ENCODE peak calls at places on chromosomes 2 and 18, in nine cellular contexts. One of them, this sample, is unnamed.

GRCh38 chr2:210681481-210681880 is 125.1 kb downstream of the CPS1 start:
- DNase-seq in naive thymus-derived CD4-positive, alpha-beta T cell: no peak
- DNase-seq in activated naive CD8-positive, alpha-beta T cell treated with anti-CD3 and anti-CD28 coated beads for 36 hours: no peak
- DNase-seq in activated CD4-positive, alpha-beta T cell treated with anti-CD3 and anti-CD28 coated beads, Interleukin-2, amount 10 ng/mL, durations not matched to agents 7 days and 5 days: no peak
- DNase-seq in kidney epithelial cell: no peak
- DNase-seq in A549: no peak
- DNase-seq in right atrium auricular region: no peak
- DNase-seq in left kidney: no peak
- DNase-seq in A172: no peak
- DNase-seq in this sample: no peak

GRCh38 chr18:54734059-54734458 is 94.2 kb upstream of the RAB27B start:
- DNase-seq in left kidney: no peak
- DNase-seq in A549: peak
- DNase-seq in activated naive CD8-positive, alpha-beta T cell treated with anti-CD3 and anti-CD28 coated beads for 36 hours: no peak
- DNase-seq in A172: peak
- DNase-seq in naive thymus-derived CD4-positive, alpha-beta T cell: no peak
- DNase-seq in kidney epithelial cell: peak
- DNase-seq in right atrium auricular region: no peak
- DNase-seq in activated CD4-positive, alpha-beta T cell treated with anti-CD3 and anti-CD28 coated beads, Interleukin-2, amount 10 ng/mL, durations not matched to agents 7 days and 5 days: no peak
- DNase-seq in this sample: no peak

GRCh38 chr2:164913640-164914346 is 41.5 kb downstream of the SLC38A11 start:
- DNase-seq in left kidney: peak
- DNase-seq in naive thymus-derived CD4-positive, alpha-beta T cell: no peak
- DNase-seq in A549: peak
- DNase-seq in right atrium auricular region: no peak
- DNase-seq in kidney epithelial cell: no peak
- DNase-seq in activated CD4-positive, alpha-beta T cell treated with anti-CD3 and anti-CD28 coated beads, Interleukin-2, amount 10 ng/mL, durations not matched to agents 7 days and 5 days: no peak
- DNase-seq in A172: peak
- DNase-seq in activated naive CD8-positive, alpha-beta T cell treated with anti-CD3 and anti-CD28 coated beads for 36 hours: no peak
- DNase-seq in this sample: no peak

GRCh38 chr2:157839162-157839801 is 36.8 kb downstream of the ACVR1 start:
- DNase-seq in activated naive CD8-positive, alpha-beta T cell treated with anti-CD3 and anti-CD28 coated beads for 36 hours: no peak
- DNase-seq in A549: no peak
- DNase-seq in activated CD4-positive, alpha-beta T cell treated with anti-CD3 and anti-CD28 coated beads, Interleukin-2, amount 10 ng/mL, durations not matched to agents 7 days and 5 days: no peak
- DNase-seq in naive thymus-derived CD4-positive, alpha-beta T cell: no peak
- DNase-seq in A172: peak
- DNase-seq in left kidney: peak
- DNase-seq in right atrium auricular region: no peak
- DNase-seq in kidney epithelial cell: no peak
- DNase-seq in this sample: no peak

GRCh38 chr2:23497063-23497462 is 112.1 kb downstream of the KLHL29 start:
- DNase-seq in A172: peak
- DNase-seq in A549: no peak
- DNase-seq in right atrium auricular region: no peak
- DNase-seq in naive thymus-derived CD4-positive, alpha-beta T cell: peak
- DNase-seq in activated CD4-positive, alpha-beta T cell treated with anti-CD3 and anti-CD28 coated beads, Interleukin-2, amount 10 ng/mL, durations not matched to agents 7 days and 5 days: peak
- DNase-seq in kidney epithelial cell: peak
- DNase-seq in left kidney: no peak
- DNase-seq in activated naive CD8-positive, alpha-beta T cell treated with anti-CD3 and anti-CD28 coated beads for 36 hours: peak
- DNase-seq in this sample: peak

GRCh38 chr18:68779169-68779568 is 18.7 kb upstream of the CCDC102B start:
- DNase-seq in right atrium auricular region: no peak
- DNase-seq in activated CD4-positive, alpha-beta T cell treated with anti-CD3 and anti-CD28 coated beads, Interleukin-2, amount 10 ng/mL, durations not matched to agents 7 days and 5 days: no peak
- DNase-seq in A549: no peak
- DNase-seq in left kidney: no peak
- DNase-seq in naive thymus-derived CD4-positive, alpha-beta T cell: no peak
- DNase-seq in activated naive CD8-positive, alpha-beta T cell treated with anti-CD3 and anti-CD28 coated beads for 36 hours: no peak
- DNase-seq in kidney epithelial cell: no peak
- DNase-seq in A172: no peak
- DNase-seq in this sample: no peak

GRCh38 chr2:122856696-122857095 is 1101.2 kb downstream of the TSN start:
- DNase-seq in A549: no peak
- DNase-seq in left kidney: no peak
- DNase-seq in naive thymus-derived CD4-positive, alpha-beta T cell: no peak
- DNase-seq in activated CD4-positive, alpha-beta T cell treated with anti-CD3 and anti-CD28 coated beads, Interleukin-2, amount 10 ng/mL, durations not matched to agents 7 days and 5 days: no peak
- DNase-seq in A172: no peak
- DNase-seq in right atrium auricular region: no peak
- DNase-seq in kidney epithelial cell: no peak
- DNase-seq in activated naive CD8-positive, alpha-beta T cell treated with anti-CD3 and anti-CD28 coated beads for 36 hours: no peak
- DNase-seq in this sample: no peak

GRCh38 chr18:59957957-59958356 is 58.2 kb downstream of the PMAIP1 start:
- DNase-seq in right atrium auricular region: no peak
- DNase-seq in activated CD4-positive, alpha-beta T cell treated with anti-CD3 and anti-CD28 coated beads, Interleukin-2, amount 10 ng/mL, durations not matched to agents 7 days and 5 days: no peak
- DNase-seq in kidney epithelial cell: peak
- DNase-seq in A172: peak
- DNase-seq in A549: peak
- DNase-seq in naive thymus-derived CD4-positive, alpha-beta T cell: no peak
- DNase-seq in activated naive CD8-positive, alpha-beta T cell treated with anti-CD3 and anti-CD28 coated beads for 36 hours: no peak
- DNase-seq in left kidney: peak
- DNase-seq in this sample: peak

GRCh38 chr2:136116813-136117390 is 1.0 kb downstream of the CXCR4 start:
- DNase-seq in activated CD4-positive, alpha-beta T cell treated with anti-CD3 and anti-CD28 coated beads, Interleukin-2, amount 10 ng/mL, durations not matched to agents 7 days and 5 days: peak
- DNase-seq in naive thymus-derived CD4-positive, alpha-beta T cell: peak
- DNase-seq in kidney epithelial cell: no peak
- DNase-seq in left kidney: peak
- DNase-seq in right atrium auricular region: no peak
- DNase-seq in A172: no peak
- DNase-seq in A549: peak
- DNase-seq in activated naive CD8-positive, alpha-beta T cell treated with anti-CD3 and anti-CD28 coated beads for 36 hours: peak
- DNase-seq in this sample: peak

GRCh38 chr2:219634951-219635751 is 7.7 kb downstream of the SLC4A3 start:
- DNase-seq in kidney epithelial cell: no peak
- DNase-seq in activated naive CD8-positive, alpha-beta T cell treated with anti-CD3 and anti-CD28 coated beads for 36 hours: no peak
- DNase-seq in activated CD4-positive, alpha-beta T cell treated with anti-CD3 and anti-CD28 coated beads, Interleukin-2, amount 10 ng/mL, durations not matched to agents 7 days and 5 days: no peak
- DNase-seq in right atrium auricular region: no peak
- DNase-seq in left kidney: no peak
- DNase-seq in naive thymus-derived CD4-positive, alpha-beta T cell: no peak
- DNase-seq in A549: no peak
- DNase-seq in A172: no peak
- DNase-seq in this sample: no peak

GRCh38 chr2:64332300-64332699 is 121.7 kb upstream of the LGALSL start:
- DNase-seq in activated CD4-positive, alpha-beta T cell treated with anti-CD3 and anti-CD28 coated beads, Interleukin-2, amount 10 ng/mL, durations not matched to agents 7 days and 5 days: no peak
- DNase-seq in A549: no peak
- DNase-seq in activated naive CD8-positive, alpha-beta T cell treated with anti-CD3 and anti-CD28 coated beads for 36 hours: no peak
- DNase-seq in kidney epithelial cell: no peak
- DNase-seq in left kidney: no peak
- DNase-seq in A172: no peak
- DNase-seq in right atrium auricular region: no peak
- DNase-seq in naive thymus-derived CD4-positive, alpha-beta T cell: no peak
- DNase-seq in this sample: no peak

GRCh38 chr18:69974365-69974764 is 26.7 kb upstream of the CD226 start:
- DNase-seq in kidney epithelial cell: no peak
- DNase-seq in naive thymus-derived CD4-positive, alpha-beta T cell: no peak
- DNase-seq in A549: no peak
- DNase-seq in left kidney: no peak
- DNase-seq in right atrium auricular region: no peak
- DNase-seq in A172: peak
- DNase-seq in activated naive CD8-positive, alpha-beta T cell treated with anti-CD3 and anti-CD28 coated beads for 36 hours: no peak
- DNase-seq in activated CD4-positive, alpha-beta T cell treated with anti-CD3 and anti-CD28 coated beads, Interleukin-2, amount 10 ng/mL, durations not matched to agents 7 days and 5 days: no peak
- DNase-seq in this sample: no peak

GRCh38 chr2:120515759-120516295 is 169.9 kb downstream of the INHBB start:
- DNase-seq in A172: no peak
- DNase-seq in kidney epithelial cell: no peak
- DNase-seq in activated naive CD8-positive, alpha-beta T cell treated with anti-CD3 and anti-CD28 coated beads for 36 hours: no peak
- DNase-seq in A549: no peak
- DNase-seq in naive thymus-derived CD4-positive, alpha-beta T cell: no peak
- DNase-seq in activated CD4-positive, alpha-beta T cell treated with anti-CD3 and anti-CD28 coated beads, Interleukin-2, amount 10 ng/mL, durations not matched to agents 7 days and 5 days: no peak
- DNase-seq in left kidney: no peak
- DNase-seq in right atrium auricular region: no peak
- DNase-seq in this sample: no peak

GRCh38 chr2:33785201-33786106 is 186.4 kb upstream of the FAM98A start:
- DNase-seq in activated CD4-positive, alpha-beta T cell treated with anti-CD3 and anti-CD28 coated beads, Interleukin-2, amount 10 ng/mL, durations not matched to agents 7 days and 5 days: no peak
- DNase-seq in naive thymus-derived CD4-positive, alpha-beta T cell: no peak
- DNase-seq in left kidney: no peak
- DNase-seq in A549: no peak
- DNase-seq in A172: no peak
- DNase-seq in right atrium auricular region: no peak
- DNase-seq in activated naive CD8-positive, alpha-beta T cell treated with anti-CD3 and anti-CD28 coated beads for 36 hours: no peak
- DNase-seq in kidney epithelial cell: no peak
- DNase-seq in this sample: no peak

This sample was measured in stimulated activated naive CD8-positive, alpha-beta T cell treated with anti-CD3 and anti-CD28 coated beads, Interleukin-15, Interleukin-2, amounts not matched to agents 100 U/mL and 50 U/mL, for 24 hours.